ENCODE peak calls at places on chromosomes 3 and 15, in four cellular contexts. One of them, this sample, is unnamed.

GRCh38 chr15:63978511-63979226 is 67.6 kb downstream of the DAPK2 start:
- DNase-seq in heart left ventricle: peak
- DNase-seq in type B pancreatic cell: no peak
- DNase-seq in K562: no peak
- DNase-seq in this sample: no peak

GRCh38 chr15:40047413-40048154 is 8.6 kb upstream of the SRP14 start:
- DNase-seq in heart left ventricle: peak
- DNase-seq in K562: no peak
- DNase-seq in type B pancreatic cell: no peak
- DNase-seq in this sample: no peak

GRCh38 chr3:117486709-117487394 is 777.3 kb downstream of the TUSC7 start:
- DNase-seq in K562: no peak
- DNase-seq in type B pancreatic cell: no peak
- DNase-seq in heart left ventricle: no peak
- DNase-seq in this sample: no peak

GRCh38 chr15:49831206-49831965 is 210.5 kb downstream of the DTWD1 start:
- DNase-seq in heart left ventricle: peak
- DNase-seq in type B pancreatic cell: no peak
- DNase-seq in K562: no peak
- DNase-seq in this sample: no peak

GRCh38 chr15:78047631-78048409 is 29.7 kb downstream of the TBC1D2B start:
- DNase-seq in K562: no peak
- DNase-seq in type B pancreatic cell: no peak
- DNase-seq in heart left ventricle: peak
- DNase-seq in this sample: no peak

GRCh38 chr3:130897316-130897715 is 3.4 kb downstream of the ATP2C1 start:
- DNase-seq in K562: no peak
- DNase-seq in type B pancreatic cell: no peak
- DNase-seq in heart left ventricle: no peak
- DNase-seq in this sample: no peak

GRCh38 chr15:79918278-79918677 is 21.5 kb upstream of the MTHFS start:
- DNase-seq in type B pancreatic cell: no peak
- DNase-seq in heart left ventricle: no peak
- DNase-seq in K562: no peak
- DNase-seq in this sample: no peak

GRCh38 chr15:52139599-52140462 is 27.3 kb upstream of the BCL2L10 start:
- DNase-seq in K562: peak
- DNase-seq in heart left ventricle: peak
- DNase-seq in type B pancreatic cell: no peak
- DNase-seq in this sample: peak

GRCh38 chr3:24830230-24831152 is 335.8 kb upstream of the THRB start:
- DNase-seq in type B pancreatic cell: no peak
- DNase-seq in heart left ventricle: no peak
- DNase-seq in K562: no peak
- DNase-seq in this sample: peak

GRCh38 chr3:64148955-64149653 is 76.2 kb downstream of the PRICKLE2 start:
- DNase-seq in heart left ventricle: no peak
- DNase-seq in K562: no peak
- DNase-seq in type B pancreatic cell: no peak
- DNase-seq in this sample: no peak

GRCh38 chr3:16961621-16962205 is 77.0 kb downstream of the PLCL2 start:
- DNase-seq in type B pancreatic cell: no peak
- DNase-seq in heart left ventricle: no peak
- DNase-seq in K562: no peak
- DNase-seq in this sample: no peak

GRCh38 chr3:42904076-42904475 is 1.9 kb upstream of the ZNF662 start:
- DNase-seq in K562: no peak
- DNase-seq in heart left ventricle: no peak
- DNase-seq in type B pancreatic cell: no peak
- DNase-seq in this sample: no peak

GRCh38 chr3:58683001-58683845 is 16.6 kb upstream of the FAM3D start:
- DNase-seq in type B pancreatic cell: no peak
- DNase-seq in heart left ventricle: no peak
- DNase-seq in K562: no peak
- DNase-seq in this sample: no peak

GRCh38 chr3:191166366-191166765 is 32.7 kb upstream of the OSTN start:
- DNase-seq in heart left ventricle: no peak
- DNase-seq in K562: no peak
- DNase-seq in type B pancreatic cell: no peak
- DNase-seq in this sample: no peak

GRCh38 chr3:42660131-42660715 is 6.7 kb downstream of the ZBTB47 start:
- DNase-seq in type B pancreatic cell: no peak
- DNase-seq in K562: no peak
- DNase-seq in heart left ventricle: peak
- DNase-seq in this sample: no peak

GRCh38 chr3:10984371-10984896 is 8.1 kb upstream of the SLC6A1 start:
- DNase-seq in K562: no peak
- DNase-seq in type B pancreatic cell: no peak
- DNase-seq in heart left ventricle: no peak
- DNase-seq in this sample: no peak

GRCh38 chr15:52997123-52997522 is 207.0 kb upstream of the ONECUT1 start:
- DNase-seq in heart left ventricle: no peak
- DNase-seq in K562: no peak
- DNase-seq in type B pancreatic cell: no peak
- DNase-seq in this sample: no peak

GRCh38 chr15:94312946-94313345 is 81.6 kb downstream of the MCTP2 start:
- DNase-seq in heart left ventricle: no peak
- DNase-seq in K562: no peak
- DNase-seq in type B pancreatic cell: no peak
- DNase-seq in this sample: no peak

GRCh38 chr3:25156526-25157075 is 271.5 kb upstream of the RARB start:
- DNase-seq in heart left ventricle: no peak
- DNase-seq in type B pancreatic cell: no peak
- DNase-seq in K562: no peak
- DNase-seq in this sample: no peak

GRCh38 chr3:32973982-32974381 is 22.5 kb downstream of the CCR4 start:
- DNase-seq in heart left ventricle: no peak
- DNase-seq in type B pancreatic cell: no peak
- DNase-seq in K562: no peak
- DNase-seq in this sample: no peak

GRCh38 chr15:97984157-97984556 is 23.7 kb downstream of the ARRDC4 start:
- DNase-seq in type B pancreatic cell: no peak
- DNase-seq in heart left ventricle: no peak
- DNase-seq in K562: no peak
- DNase-seq in this sample: no peak

GRCh38 chr3:18988619-18989229 is 159.6 kb upstream of the KCNH8 start:
- DNase-seq in type B pancreatic cell: no peak
- DNase-seq in K562: no peak
- DNase-seq in heart left ventricle: no peak
- DNase-seq in this sample: peak

GRCh38 chr3:49500408-49501257 is 30.6 kb downstream of the DAG1 start:
- DNase-seq in heart left ventricle: peak
- DNase-seq in type B pancreatic cell: no peak
- DNase-seq in K562: peak
- DNase-seq in this sample: no peak

GRCh38 chr3:41726891-41727290 is 235.0 kb downstream of the ULK4 start:
- DNase-seq in type B pancreatic cell: no peak
- DNase-seq in heart left ventricle: no peak
- DNase-seq in K562: no peak
- DNase-seq in this sample: no peak

GRCh38 chr3:39107874-39108308 is 411 bp downstream of the TTC21A start:
- DNase-seq in K562: no peak
- DNase-seq in heart left ventricle: no peak
- DNase-seq in type B pancreatic cell: no peak
- DNase-seq in this sample: no peak

GRCh38 chr3:105686324-105686897 is 182.4 kb downstream of the CBLB start:
- DNase-seq in type B pancreatic cell: no peak
- DNase-seq in K562: peak
- DNase-seq in heart left ventricle: no peak
- DNase-seq in this sample: no peak

DNA sequence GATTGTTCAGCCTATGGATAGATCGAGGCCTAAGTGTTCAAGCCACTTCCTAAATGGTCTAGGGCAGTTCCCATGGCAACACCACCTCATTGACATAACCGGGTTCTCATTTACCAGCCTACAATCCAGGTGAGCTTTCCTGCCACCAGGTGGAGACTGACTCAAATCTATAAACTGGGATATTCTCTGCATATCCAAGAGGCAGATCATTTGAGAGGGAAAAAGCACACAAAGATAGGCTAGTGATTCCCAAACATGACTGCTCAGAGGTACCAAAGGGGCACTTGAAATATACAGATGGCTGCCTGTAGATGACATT is 141.3 kb upstream of the PROK2 start:
- DNase-seq in heart left ventricle: no peak
- DNase-seq in K562: peak
- DNase-seq in type B pancreatic cell: no peak
- DNase-seq in this sample: peak
- TF ChIP-seq CTCF in heart left ventricle: no peak
- TF ChIP-seq CTCF in K562: no peak
- TF ChIP-seq CTCF in type B pancreatic cell: peak
- TF ChIP-seq CTCF in this sample: peak

GRCh38 chr3:141618103-141618502 is 120.0 kb upstream of the RNF7 start:
- DNase-seq in heart left ventricle: no peak
- DNase-seq in K562: no peak
- DNase-seq in type B pancreatic cell: no peak
- DNase-seq in this sample: no peak
- TF ChIP-seq CTCF in heart left ventricle: no peak
- TF ChIP-seq CTCF in K562: no peak
- TF ChIP-seq CTCF in type B pancreatic cell: no peak
- TF ChIP-seq CTCF in this sample: no peak

GRCh38 chr3:61936344-61936937 is 375.1 kb downstream of the PTPRG start:
- DNase-seq in K562: peak
- DNase-seq in type B pancreatic cell: no peak
- DNase-seq in heart left ventricle: peak
- DNase-seq in this sample: peak
- TF ChIP-seq CTCF in K562: peak
- TF ChIP-seq CTCF in type B pancreatic cell: peak
- TF ChIP-seq CTCF in heart left ventricle: peak
- TF ChIP-seq CTCF in this sample: peak

DNA sequence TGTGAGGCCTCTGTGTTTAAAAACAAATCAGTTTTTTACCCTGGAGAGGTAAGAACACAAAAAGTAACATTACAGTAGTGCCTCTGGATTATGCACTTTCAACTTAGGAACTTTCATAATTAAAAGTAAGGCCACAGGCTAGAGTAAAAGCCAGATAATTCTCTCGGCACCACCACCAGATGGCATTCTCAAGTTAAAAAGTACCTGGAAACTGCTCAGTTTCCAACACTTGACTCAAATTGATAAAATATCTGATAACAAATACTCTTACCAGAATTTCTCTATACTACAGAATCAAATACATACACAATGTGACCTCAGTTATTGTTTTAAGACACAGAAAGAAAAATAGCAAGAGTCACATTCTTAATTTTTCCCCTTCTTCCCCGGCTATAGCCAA is 19.9 kb downstream of the SPICE1 start:
- DNase-seq in K562: no peak
- DNase-seq in type B pancreatic cell: no peak
- DNase-seq in heart left ventricle: no peak
- DNase-seq in this sample: peak
- TF ChIP-seq CTCF in K562: peak
- TF ChIP-seq CTCF in type B pancreatic cell: peak
- TF ChIP-seq CTCF in heart left ventricle: peak
- TF ChIP-seq CTCF in this sample: peak

DNA sequence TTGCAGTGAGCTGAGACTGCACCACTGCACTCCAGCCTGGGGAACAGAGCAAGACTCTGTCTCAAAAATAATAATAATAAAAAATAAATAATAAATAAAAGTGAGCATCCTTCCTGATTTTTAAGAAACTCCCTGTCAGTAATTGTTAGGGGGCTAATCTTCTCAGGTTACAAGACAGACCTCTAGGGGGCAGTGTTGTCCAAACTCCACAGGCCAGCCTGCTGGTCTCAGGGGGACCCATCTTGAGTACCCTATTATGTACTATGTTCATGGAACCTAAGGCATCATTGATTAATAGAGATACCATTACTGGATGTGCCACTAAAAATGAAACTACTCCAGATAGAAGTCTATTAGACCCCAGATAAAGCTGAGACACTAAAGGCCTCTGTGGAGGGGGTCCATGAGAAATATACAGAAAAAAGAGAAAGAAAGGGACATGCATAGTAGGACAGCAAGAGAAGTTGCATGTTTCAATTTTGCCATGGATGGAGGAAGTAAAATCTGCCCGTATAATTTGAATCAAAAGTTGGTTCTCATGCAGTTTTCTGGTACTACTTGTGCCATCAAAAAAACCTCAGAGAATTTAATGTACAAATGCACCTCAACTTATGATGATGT is 85.5 kb upstream of the CDV3 start:
- DNase-seq in type B pancreatic cell: no peak
- DNase-seq in heart left ventricle: no peak
- DNase-seq in K562: peak
- DNase-seq in this sample: no peak
- TF ChIP-seq CTCF in type B pancreatic cell: peak
- TF ChIP-seq CTCF in heart left ventricle: peak
- TF ChIP-seq CTCF in K562: peak
- TF ChIP-seq CTCF in this sample: peak

GRCh38 chr3:161096771-161097367 is 8.3 kb downstream of the B3GALNT1 start:
- DNase-seq in type B pancreatic cell: no peak
- DNase-seq in heart left ventricle: no peak
- DNase-seq in K562: no peak
- DNase-seq in this sample: peak
- TF ChIP-seq CTCF in type B pancreatic cell: peak
- TF ChIP-seq CTCF in heart left ventricle: peak
- TF ChIP-seq CTCF in K562: peak
- TF ChIP-seq CTCF in this sample: peak

DNA sequence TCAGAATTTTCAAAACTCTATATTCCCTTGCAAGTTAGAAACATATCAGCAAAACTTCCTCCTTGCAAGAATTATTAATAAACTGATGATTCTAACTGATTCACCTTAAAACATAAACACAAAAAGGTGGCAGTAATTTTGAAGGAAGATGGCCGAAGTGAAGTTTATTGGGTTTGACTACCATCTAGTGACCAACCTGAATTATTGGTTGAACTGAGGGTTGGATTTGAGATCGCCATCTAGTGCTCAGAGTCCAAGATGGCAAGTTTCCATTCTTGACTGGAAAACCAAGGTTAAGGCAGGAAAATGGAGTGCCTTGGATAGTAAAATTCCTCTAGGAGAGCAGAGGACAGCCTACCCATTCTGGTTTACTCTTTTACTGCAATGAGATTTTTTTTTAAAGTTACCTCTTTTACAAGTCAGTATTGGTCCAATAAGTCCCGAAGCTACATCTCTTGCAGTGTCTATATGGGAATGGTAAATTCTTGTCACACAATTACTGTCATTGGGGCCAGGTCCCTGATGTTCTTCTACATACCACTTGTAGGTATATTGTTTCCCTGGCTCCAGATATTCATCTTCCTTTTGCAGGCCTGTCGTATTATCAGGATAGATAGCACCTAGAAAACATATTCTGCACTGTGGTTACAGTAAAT is 51.6 kb upstream of the CP start:
- DNase-seq in type B pancreatic cell: no peak
- DNase-seq in heart left ventricle: no peak
- DNase-seq in K562: peak
- DNase-seq in this sample: peak
- TF ChIP-seq CTCF in type B pancreatic cell: peak
- TF ChIP-seq CTCF in heart left ventricle: peak
- TF ChIP-seq CTCF in K562: peak
- TF ChIP-seq CTCF in this sample: peak

GRCh38 chr3:145939431-145939830 is 221.6 kb downstream of the PLOD2 start:
- DNase-seq in heart left ventricle: no peak
- DNase-seq in type B pancreatic cell: no peak
- DNase-seq in K562: no peak
- DNase-seq in this sample: no peak
- TF ChIP-seq CTCF in heart left ventricle: no peak
- TF ChIP-seq CTCF in type B pancreatic cell: no peak
- TF ChIP-seq CTCF in K562: no peak
- TF ChIP-seq CTCF in this sample: no peak